ENCODE peak calls at places on chromosomes 4 and X, in seven cellular contexts. V is OCI-LY7, T is HCT116, Q is PC-3, J is neural progenitor cell, Y is SK-N-SH, L is hepatocyte. G is an unnamed sample.

GRCh38 chr4:184250795-184251679 is 33.4 kb upstream of the ENPP6 start:
- DNase-seq in V (peak; percentile 77), T (peak; percentile 34), Q (peak; percentile 64), J (peak; percentile 64), Y (peak; percentile 70), L (peak; percentile 76), G (peak; percentile 92)

GRCh38 chr4:161010227-161010626 is 1153.6 kb downstream of the FSTL5 start:
- DNase-seq in V (no peak), T (no peak), Q (no peak), J (no peak), Y (no peak), L (no peak), G (no peak)

GRCh38 chr4:70927502-70928139 is 25.5 kb downstream of the MOB1B start:
- DNase-seq in V (peak; percentile 81), T (no peak), Q (no peak), J (no peak), Y (no peak), L (no peak), G (peak; percentile 17)

GRCh38 chr4:184310171-184310567 is 92.5 kb upstream of the ENPP6 start:
- DNase-seq in V (peak; percentile 73), T (no peak), Q (peak; percentile 8), J (no peak), Y (no peak), L (no peak), G (peak; percentile 50)

GRCh38 chr4:78768447-78769177 is 7.5 kb upstream of the BMP2K start:
- DNase-seq in V (no peak), T (no peak), Q (peak; percentile 54), J (no peak), Y (no peak), L (peak; percentile 38), G (no peak)

GRCh38 chrX:71941771-71942170 is 31.1 kb downstream of the NHSL2 start:
- DNase-seq in V (no peak), T (no peak), Q (peak; percentile 30), J (no peak), Y (no peak), L (peak; percentile 49), G (no peak)

GRCh38 chr4:2217726-2218125 is 24.2 kb downstream of the HAUS3 start:
- DNase-seq in V (no peak), T (no peak), Q (peak; percentile 85), J (no peak), Y (no peak), L (no peak), G (no peak)

GRCh38 chrX:129980540-129981206 is 1.8 kb upstream of the BCORL1 start:
- DNase-seq in V (no peak), T (no peak), Q (peak; percentile 15), J (peak; percentile 75), Y (peak; percentile 82), L (peak; percentile 71), G (peak; percentile 58)

GRCh38 chrX:80807606-80808159 is 2.0 kb downstream of the BRWD3 start:
- DNase-seq in V (no peak), T (no peak), Q (no peak), J (no peak), Y (peak; percentile 79), L (no peak), G (no peak)

GRCh38 chrX:3520458-3520857 is 174.0 kb upstream of the MXRA5 start:
- DNase-seq in V (no peak), T (no peak), Q (no peak), J (no peak), Y (no peak), L (no peak), G (no peak)
- TF ChIP-seq EZH2phosphoT487 in V (no peak), T (no peak), Q (no peak), J (no peak), Y (no peak), L (no peak), G (no peak)

GRCh38 chr4:85165808-85166207 is 199.3 kb upstream of the WDFY3 start:
- DNase-seq in V (no peak), T (no peak), Q (peak; percentile 12), J (no peak), Y (no peak), L (peak; percentile 5), G (no peak)
- TF ChIP-seq CTCF in V (no peak), T (peak; percentile 12), Q (peak; percentile 37), J (peak; percentile 7), Y (no peak), L (peak; percentile 14), G (peak; percentile 24)

GRCh38 chr4:119587796-119588195 is 40.8 kb downstream of the PDE5A start:
- DNase-seq in V (no peak), T (no peak), Q (no peak), J (no peak), Y (no peak), L (no peak), G (no peak)
- TF ChIP-seq EZH2phosphoT487 in V (no peak), T (no peak), Q (no peak), J (no peak), Y (no peak), L (no peak), G (no peak)

DNA sequence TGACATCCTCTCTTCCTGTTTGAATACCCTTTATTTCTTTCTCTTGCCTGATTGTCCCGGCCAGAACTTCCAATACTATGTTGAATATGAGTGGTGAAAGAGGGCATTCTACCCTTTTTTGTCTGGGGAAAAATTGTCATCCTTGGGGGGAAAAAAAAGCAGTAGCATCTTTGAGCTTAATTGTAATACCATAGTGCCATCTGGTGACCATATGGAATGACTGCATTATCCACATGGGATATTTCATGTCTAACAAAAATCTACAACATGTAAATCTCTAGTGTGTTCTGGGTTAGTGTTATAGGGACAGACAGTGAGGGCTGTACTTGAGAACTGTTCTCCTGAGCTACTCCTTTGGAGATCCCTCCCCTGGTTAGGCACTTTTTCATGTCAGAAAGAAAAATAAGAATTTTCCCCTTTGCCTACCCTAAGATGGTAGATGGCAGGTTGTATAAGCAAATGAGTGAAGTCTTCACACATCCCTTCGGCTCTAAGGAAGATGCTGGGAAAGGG is 26.0 kb downstream of the CAPN6 start:
- DNase-seq in V (peak; percentile 1), T (peak; percentile 3), Q (peak; percentile 10), J (peak; percentile 60), Y (peak; percentile 50), L (peak; percentile 41), G (peak; percentile 35)
- TF ChIP-seq CTCF in V (peak; percentile 58), T (peak; percentile 16), Q (peak; percentile 60), J (peak; percentile 86), Y (peak; percentile 75), L (peak; percentile 84), G (peak; percentile 72)

GRCh38 chr4:14829795-14830194 is 172.5 kb upstream of the CPEB2 start:
- DNase-seq in V (no peak), T (no peak), Q (no peak), J (no peak), Y (no peak), L (no peak), G (no peak)

GRCh38 chr4:14833053-14833452 is 169.2 kb upstream of the CPEB2 start:
- DNase-seq in V (no peak), T (no peak), Q (no peak), J (no peak), Y (no peak), L (no peak), G (no peak)

GRCh38 chr4:14831447-14831846 is 170.8 kb upstream of the CPEB2 start:
- DNase-seq in V (no peak), T (no peak), Q (peak; percentile 33), J (no peak), Y (no peak), L (no peak), G (no peak)

GRCh38 chr4:14824189-14824588 is 178.1 kb upstream of the CPEB2 start:
- DNase-seq in V (no peak), T (no peak), Q (no peak), J (no peak), Y (no peak), L (no peak), G (no peak)

DNA sequence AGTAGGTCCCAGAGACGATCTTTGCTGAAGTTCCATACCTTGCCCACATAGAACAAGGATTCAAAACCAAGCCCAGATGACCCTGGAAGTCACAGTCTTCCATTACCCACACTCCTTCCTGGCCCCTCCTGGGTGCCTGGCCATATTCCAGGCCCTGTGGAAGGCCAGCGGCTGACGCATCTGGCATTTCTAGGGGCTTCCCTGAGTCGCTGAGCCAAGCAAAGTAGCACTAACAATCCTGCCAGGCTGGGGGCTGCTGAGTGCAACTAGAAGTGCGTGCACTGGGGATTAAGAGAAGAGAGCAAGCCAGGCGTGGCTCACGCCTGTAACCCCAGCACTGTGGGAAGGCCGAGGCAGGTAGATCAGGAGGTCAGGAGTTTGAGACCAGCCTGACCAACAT is 175.2 kb upstream of the CPEB2 start:
- DNase-seq in V (no peak), T (no peak), Q (no peak), J (no peak), Y (peak; percentile 5), L (no peak), G (no peak)
- TF ChIP-seq EZH2phosphoT487 in V (no peak), T (no peak), Q (no peak), J (no peak), Y (no peak), L (no peak), G (no peak)

DNA sequence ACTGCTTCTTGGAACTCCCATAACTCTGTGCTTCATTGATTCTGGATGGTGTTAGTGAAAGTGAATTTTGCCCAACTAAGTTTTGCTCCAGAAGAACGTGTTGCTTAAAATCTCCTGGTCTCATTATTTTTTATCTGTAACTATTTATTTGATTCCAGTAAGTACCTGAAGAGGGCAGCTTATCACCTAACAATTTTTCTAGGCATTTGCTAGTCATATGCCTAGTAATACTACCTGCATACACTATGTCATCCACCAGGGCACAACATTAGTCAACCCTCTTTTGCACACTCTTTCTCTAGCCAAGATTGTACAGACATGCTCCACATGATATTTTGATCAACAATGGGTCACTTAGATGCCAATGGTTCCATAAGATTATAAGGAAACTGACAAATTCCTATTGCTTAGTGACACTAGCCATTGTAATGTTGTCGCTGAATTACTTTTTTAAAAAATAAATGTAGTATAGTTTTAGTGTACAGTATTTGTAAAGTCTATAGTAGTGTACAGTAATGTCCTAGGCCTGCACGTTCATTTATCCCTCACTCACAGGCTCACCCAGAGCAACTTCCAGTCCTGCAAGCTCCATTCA is 499.9 kb upstream of the AADAT start:
- DNase-seq in V (peak; percentile 30), T (peak; percentile 51), Q (peak; percentile 68), J (peak; percentile 24), Y (peak; percentile 41), L (peak; percentile 60), G (peak; percentile 63)
- TF ChIP-seq CTCF in V (peak; percentile 61), T (peak; percentile 86), Q (no peak), J (peak; percentile 47), Y (peak; percentile 66), L (peak; percentile 48), G (peak; percentile 60)

GRCh38 chr4:47615385-47615784 is 130.3 kb downstream of the ATP10D start:
- DNase-seq in V (no peak), T (no peak), Q (no peak), J (no peak), Y (no peak), L (no peak), G (no peak)
- TF ChIP-seq EZH2phosphoT487 in V (no peak), T (no peak), Q (no peak), J (no peak), Y (no peak), L (no peak), G (no peak)